ENCODE peak calls at places on chromosome 15, in ten cellular contexts. D is NCI-H510A treated with DMSO at 0.1 percent for 48 hours, T is cardiac fibroblast, O is NCI-H1092 treated with DMSO at 0.1 percent for 48 hours, Y is renal cortical epithelial cell, S is left cardiac atrium, W is heart left ventricle, L is germinal center, P is EL, H is HFF-Myc. U is an unnamed sample.

GRCh38 chr15:31497838-31498237 is 171.2 kb downstream of the KLF13 start:
- DNase-seq in D (no peak), T (no peak), O (no peak), Y (no peak), S (no peak), W (no peak), L (no peak), P (no peak), H (no peak), U (no peak)

GRCh38 chr15:41656188-41656587 is 4.0 kb upstream of the MGA start:
- DNase-seq in D (no peak), T (no peak), O (no peak), Y (peak), S (no peak), W (no peak), L (no peak), P (peak), H (no peak), U (no peak)

GRCh38 chr15:99423186-99424130 is 142.3 kb upstream of the MEF2A start:
- DNase-seq in D (no peak), T (no peak), O (no peak), Y (no peak), S (no peak), W (peak), L (no peak), P (no peak), H (no peak), U (no peak)

GRCh38 chr15:35740761-35741160 is 194.8 kb upstream of the DPH6 start:
- DNase-seq in D (no peak), T (peak), O (no peak), Y (no peak), S (no peak), W (no peak), L (no peak), P (peak), H (peak), U (no peak)

GRCh38 chr15:85826756-85827515 is 32.2 kb upstream of the KLHL25 start:
- DNase-seq in D (no peak), T (peak), O (no peak), Y (peak), S (no peak), W (no peak), L (no peak), P (no peak), H (no peak), U (no peak)

GRCh38 chr15:64152507-64153387 is 1.2 kb downstream of the SNX22 start:
- DNase-seq in D (peak), T (no peak), O (peak), Y (no peak), S (no peak), W (no peak), L (peak), P (no peak), H (no peak), U (peak)

GRCh38 chr15:69616558-69616957 is 163.9 kb downstream of the RPLP1 start:
- DNase-seq in D (no peak), T (no peak), O (no peak), Y (no peak), S (no peak), W (no peak), L (no peak), P (no peak), H (no peak), U (no peak)

GRCh38 chr15:49187537-49188245 is 17.6 kb downstream of the GALK2 start:
- DNase-seq in D (no peak), T (peak), O (no peak), Y (peak), S (no peak), W (no peak), L (no peak), P (peak), H (no peak), U (no peak)

GRCh38 chr15:20357139-20358065 is 184.2 kb downstream of the GOLGA6L6 start:
- DNase-seq in D (no peak), T (no peak), O (no peak), Y (no peak), S (peak), W (peak), L (no peak), P (no peak), H (no peak), U (no peak)

GRCh38 chr15:95196176-95196915 is 965.0 kb downstream of the MCTP2 start:
- DNase-seq in D (no peak), T (no peak), O (no peak), Y (no peak), S (no peak), W (no peak), L (no peak), P (no peak), H (no peak), U (no peak)

GRCh38 chr15:40466426-40467259 is 4.1 kb upstream of the CHST14 start:
- DNase-seq in D (no peak), T (no peak), O (no peak), Y (no peak), S (no peak), W (peak), L (no peak), P (no peak), H (no peak), U (no peak)

GRCh38 chr15:69451951-69452701 is 492 bp upstream of the RPLP1 start:
- DNase-seq in D (peak), T (peak), O (no peak), Y (peak), S (no peak), W (no peak), L (peak), P (no peak), H (no peak), U (peak)

GRCh38 chr15:31156226-31156625 is 54.7 kb upstream of the TRPM1 start:
- DNase-seq in D (no peak), T (no peak), O (no peak), Y (no peak), S (no peak), W (no peak), L (no peak), P (no peak), H (no peak), U (no peak)

GRCh38 chr15:36774765-36775164 is 195.3 kb downstream of the CDIN1 start:
- DNase-seq in D (no peak), T (no peak), O (no peak), Y (no peak), S (no peak), W (no peak), L (no peak), P (no peak), H (no peak), U (no peak)

GRCh38 chr15:24676431-24676830 is 856 bp downstream of the NPAP1 start:
- DNase-seq in D (no peak), T (no peak), O (no peak), Y (no peak), S (no peak), W (no peak), L (no peak), P (no peak), H (no peak), U (no peak)

GRCh38 chr15:81491414-81492101 is 117.5 kb upstream of the TMC3 start:
- DNase-seq in D (no peak), T (no peak), O (no peak), Y (no peak), S (no peak), W (no peak), L (no peak), P (no peak), H (no peak), U (no peak)

GRCh38 chr15:101269479-101270223 is 7.6 kb downstream of the SELENOS start:
- DNase-seq in D (no peak), T (peak), O (no peak), Y (no peak), S (peak), W (peak), L (no peak), P (no peak), H (no peak), U (no peak)